ENCODE peak calls at places on chromosomes 1 and 21, in four cellular contexts. One of them, this sample, is unnamed.

GRCh38 chr1:24743404-24744211 is 1.6 kb upstream of the CLIC4 start:
- DNase-seq in upper lobe of left lung: no peak
- DNase-seq in suprapubic skin: peak; percentile 65
- DNase-seq in prostate gland: no peak
- DNase-seq in this sample: no peak

GRCh38 chr1:117336087-117336817 is 31.0 kb upstream of the MAN1A2 start:
- DNase-seq in suprapubic skin: no peak
- DNase-seq in upper lobe of left lung: no peak
- DNase-seq in prostate gland: no peak
- DNase-seq in this sample: no peak

GRCh38 chr1:206112600-206113301 is 4.4 kb downstream of the AVPR1B start:
- DNase-seq in upper lobe of left lung: peak; percentile 7
- DNase-seq in suprapubic skin: no peak
- DNase-seq in prostate gland: peak; percentile 89
- DNase-seq in this sample: no peak

GRCh38 chr1:233005703-233006102 is 55.3 kb downstream of the NTPCR start:
- DNase-seq in prostate gland: no peak
- DNase-seq in upper lobe of left lung: no peak
- DNase-seq in suprapubic skin: no peak
- DNase-seq in this sample: no peak

GRCh38 chr21:25062061-25062460 is 545.2 kb downstream of the MRPL39 start:
- DNase-seq in upper lobe of left lung: no peak
- DNase-seq in suprapubic skin: no peak
- DNase-seq in prostate gland: no peak
- DNase-seq in this sample: no peak

GRCh38 chr1:92085727-92086126 is 5.6 kb downstream of the BTBD8 start:
- DNase-seq in suprapubic skin: no peak
- DNase-seq in upper lobe of left lung: no peak
- DNase-seq in prostate gland: no peak
- DNase-seq in this sample: no peak

GRCh38 chr1:156579472-156579871 is at the start of gene TTC24:
- DNase-seq in upper lobe of left lung: no peak
- DNase-seq in prostate gland: no peak
- DNase-seq in suprapubic skin: no peak
- DNase-seq in this sample: no peak

GRCh38 chr21:37454869-37455503 is 88.4 kb downstream of the DYRK1A start:
- DNase-seq in suprapubic skin: no peak
- DNase-seq in upper lobe of left lung: no peak
- DNase-seq in prostate gland: no peak
- DNase-seq in this sample: no peak

GRCh38 chr1:98733782-98734112 is 72.2 kb downstream of the SNX7 start:
- DNase-seq in suprapubic skin: no peak
- DNase-seq in prostate gland: no peak
- DNase-seq in upper lobe of left lung: no peak
- DNase-seq in this sample: no peak

GRCh38 chr1:9859252-9860014 is 35.7 kb upstream of the CLSTN1 start:
- DNase-seq in suprapubic skin: no peak
- DNase-seq in prostate gland: no peak
- DNase-seq in upper lobe of left lung: no peak
- DNase-seq in this sample: no peak

GRCh38 chr21:29175408-29176147 is 45.1 kb downstream of the MAP3K7CL start:
- DNase-seq in suprapubic skin: no peak
- DNase-seq in prostate gland: peak; percentile 81
- DNase-seq in upper lobe of left lung: no peak
- DNase-seq in this sample: no peak

GRCh38 chr1:65235867-65236805 is 73.2 kb upstream of the DNAJC6 start:
- DNase-seq in upper lobe of left lung: no peak
- DNase-seq in suprapubic skin: no peak
- DNase-seq in prostate gland: no peak
- DNase-seq in this sample: no peak

GRCh38 chr21:43925609-43926008 is 60.6 kb downstream of the AGPAT3 start:
- DNase-seq in suprapubic skin: no peak
- DNase-seq in prostate gland: no peak
- DNase-seq in upper lobe of left lung: peak; percentile 66
- DNase-seq in this sample: no peak

GRCh38 chr1:65174585-65174984 is 26.6 kb downstream of the AK4 start:
- DNase-seq in suprapubic skin: peak; percentile 81
- DNase-seq in prostate gland: peak; percentile 43
- DNase-seq in upper lobe of left lung: no peak
- DNase-seq in this sample: no peak

GRCh38 chr1:97094257-97094972 is 372.8 kb downstream of the PTBP2 start:
- DNase-seq in suprapubic skin: no peak
- DNase-seq in prostate gland: no peak
- DNase-seq in upper lobe of left lung: no peak
- DNase-seq in this sample: no peak

GRCh38 chr1:37323486-37324377 is 150.6 kb upstream of the ZC3H12A start:
- DNase-seq in prostate gland: no peak
- DNase-seq in suprapubic skin: no peak
- DNase-seq in upper lobe of left lung: no peak
- DNase-seq in this sample: peak; percentile 66

GRCh38 chr21:46115441-46116188 is 17.7 kb downstream of the COL6A2 start:
- DNase-seq in suprapubic skin: no peak
- DNase-seq in upper lobe of left lung: no peak
- DNase-seq in prostate gland: no peak
- DNase-seq in this sample: peak; percentile 33

GRCh38 chr1:149884433-149885363 is 14.7 kb upstream of the BOLA1 start:
- DNase-seq in upper lobe of left lung: no peak
- DNase-seq in suprapubic skin: no peak
- DNase-seq in prostate gland: no peak
- DNase-seq in this sample: peak; percentile 57

GRCh38 chr1:207883104-207883651 is 27.7 kb downstream of the CD34 start:
- DNase-seq in prostate gland: no peak
- DNase-seq in upper lobe of left lung: no peak
- DNase-seq in suprapubic skin: no peak
- DNase-seq in this sample: no peak

GRCh38 chr1:87135313-87135712 is 193.4 kb upstream of the LMO4 start:
- DNase-seq in suprapubic skin: peak; percentile 28
- DNase-seq in prostate gland: no peak
- DNase-seq in upper lobe of left lung: peak; percentile 34
- DNase-seq in this sample: no peak

GRCh38 chr1:231337043-231337471 is 595 bp downstream of the EXOC8 start:
- DNase-seq in suprapubic skin: no peak
- DNase-seq in upper lobe of left lung: peak; percentile 90
- DNase-seq in prostate gland: no peak
- DNase-seq in this sample: peak; percentile 92

GRCh38 chr21:29033301-29033700 is 8.8 kb downstream of the USP16 start:
- DNase-seq in upper lobe of left lung: no peak
- DNase-seq in prostate gland: no peak
- DNase-seq in suprapubic skin: no peak
- DNase-seq in this sample: no peak

GRCh38 chr1:166507347-166507746 is 331.9 kb upstream of the POGK start:
- DNase-seq in upper lobe of left lung: no peak
- DNase-seq in prostate gland: no peak
- DNase-seq in suprapubic skin: no peak
- DNase-seq in this sample: no peak

GRCh38 chr1:236753554-236753953 is 41.5 kb upstream of the MTR start:
- DNase-seq in upper lobe of left lung: no peak
- DNase-seq in prostate gland: no peak
- DNase-seq in suprapubic skin: no peak
- DNase-seq in this sample: no peak

GRCh38 chr1:176994926-176995596 is 169.5 kb downstream of the ASTN1 start:
- DNase-seq in upper lobe of left lung: no peak
- DNase-seq in prostate gland: no peak
- DNase-seq in suprapubic skin: no peak
- DNase-seq in this sample: no peak

GRCh38 chr21:42651515-42652401 is 1.7 kb upstream of the PDE9A start:
- DNase-seq in prostate gland: no peak
- DNase-seq in upper lobe of left lung: no peak
- DNase-seq in suprapubic skin: no peak
- DNase-seq in this sample: peak; percentile 76

GRCh38 chr21:33433425-33434114 is 30.4 kb downstream of the IFNGR2 start:
- DNase-seq in prostate gland: no peak
- DNase-seq in upper lobe of left lung: no peak
- DNase-seq in suprapubic skin: no peak
- DNase-seq in this sample: no peak

GRCh38 chr1:9351654-9352271 is 59.1 kb downstream of the SPSB1 start:
- DNase-seq in suprapubic skin: no peak
- DNase-seq in prostate gland: no peak
- DNase-seq in upper lobe of left lung: no peak
- DNase-seq in this sample: no peak

GRCh38 chr1:30744060-30744756 is 13.4 kb downstream of the LAPTM5 start:
- DNase-seq in upper lobe of left lung: no peak
- DNase-seq in suprapubic skin: no peak
- DNase-seq in prostate gland: no peak
- DNase-seq in this sample: peak; percentile 76

GRCh38 chr1:176206006-176206960 is 803 bp downstream of the COP1 start:
- DNase-seq in upper lobe of left lung: peak; percentile 91
- DNase-seq in suprapubic skin: no peak
- DNase-seq in prostate gland: peak; percentile 6
- DNase-seq in this sample: peak; percentile 95

GRCh38 chr1:61844006-61844405 is 101.7 kb downstream of the PATJ start:
- DNase-seq in prostate gland: no peak
- DNase-seq in upper lobe of left lung: no peak
- DNase-seq in suprapubic skin: no peak
- DNase-seq in this sample: no peak

GRCh38 chr1:61836649-61837048 is 94.4 kb downstream of the PATJ start:
- DNase-seq in prostate gland: peak; percentile 64
- DNase-seq in suprapubic skin: no peak
- DNase-seq in upper lobe of left lung: no peak
- DNase-seq in this sample: no peak

GRCh38 chr1:61842863-61843514 is 100.7 kb downstream of the PATJ start:
- DNase-seq in upper lobe of left lung: no peak
- DNase-seq in prostate gland: peak; percentile 23
- DNase-seq in suprapubic skin: no peak
- DNase-seq in this sample: no peak

GRCh38 chr1:61839702-61840101 is 97.4 kb downstream of the PATJ start:
- DNase-seq in prostate gland: no peak
- DNase-seq in upper lobe of left lung: no peak
- DNase-seq in suprapubic skin: no peak
- DNase-seq in this sample: no peak
- TF ChIP-seq POLR2AphosphoS5 in prostate gland: no peak
- TF ChIP-seq POLR2AphosphoS5 in upper lobe of left lung: no peak
- TF ChIP-seq POLR2AphosphoS5 in suprapubic skin: no peak
- TF ChIP-seq POLR2AphosphoS5 in this sample: no peak

GRCh38 chr1:39195166-39196111 is 9.1 kb upstream of the MACF1 start:
- DNase-seq in upper lobe of left lung: no peak
- DNase-seq in prostate gland: no peak
- DNase-seq in suprapubic skin: no peak
- DNase-seq in this sample: no peak

GRCh38 chr1:39194398-39195051 is 10.0 kb upstream of the MACF1 start:
- DNase-seq in suprapubic skin: no peak
- DNase-seq in upper lobe of left lung: no peak
- DNase-seq in prostate gland: no peak
- DNase-seq in this sample: no peak

GRCh38 chr1:39199593-39199992 is 4.9 kb upstream of the MACF1 start:
- DNase-seq in prostate gland: no peak
- DNase-seq in suprapubic skin: no peak
- DNase-seq in upper lobe of left lung: no peak
- DNase-seq in this sample: no peak

GRCh38 chr1:39196244-39197215 is 8.0 kb upstream of the MACF1 start:
- DNase-seq in suprapubic skin: no peak
- DNase-seq in upper lobe of left lung: no peak
- DNase-seq in prostate gland: no peak
- DNase-seq in this sample: no peak
- TF ChIP-seq POLR2A in suprapubic skin: no peak
- TF ChIP-seq POLR2A in upper lobe of left lung: no peak
- TF ChIP-seq POLR2A in prostate gland: no peak
- TF ChIP-seq POLR2A in this sample: no peak

GRCh38 chr1:244852694-244853093 is 11.6 kb downstream of the HNRNPU start:
- DNase-seq in suprapubic skin: no peak
- DNase-seq in upper lobe of left lung: no peak
- DNase-seq in prostate gland: no peak
- DNase-seq in this sample: no peak

GRCh38 chr1:244851546-244852231 is 12.7 kb downstream of the HNRNPU start:
- DNase-seq in prostate gland: no peak
- DNase-seq in upper lobe of left lung: no peak
- DNase-seq in suprapubic skin: no peak
- DNase-seq in this sample: no peak

GRCh38 chr1:244850896-244851295 is 13.4 kb downstream of the HNRNPU start:
- DNase-seq in upper lobe of left lung: no peak
- DNase-seq in suprapubic skin: no peak
- DNase-seq in prostate gland: no peak
- DNase-seq in this sample: no peak

GRCh38 chr1:244849189-244849866 is 13.9 kb downstream of the COX20 start:
- DNase-seq in upper lobe of left lung: no peak
- DNase-seq in prostate gland: no peak
- DNase-seq in suprapubic skin: no peak
- DNase-seq in this sample: no peak

DNA sequence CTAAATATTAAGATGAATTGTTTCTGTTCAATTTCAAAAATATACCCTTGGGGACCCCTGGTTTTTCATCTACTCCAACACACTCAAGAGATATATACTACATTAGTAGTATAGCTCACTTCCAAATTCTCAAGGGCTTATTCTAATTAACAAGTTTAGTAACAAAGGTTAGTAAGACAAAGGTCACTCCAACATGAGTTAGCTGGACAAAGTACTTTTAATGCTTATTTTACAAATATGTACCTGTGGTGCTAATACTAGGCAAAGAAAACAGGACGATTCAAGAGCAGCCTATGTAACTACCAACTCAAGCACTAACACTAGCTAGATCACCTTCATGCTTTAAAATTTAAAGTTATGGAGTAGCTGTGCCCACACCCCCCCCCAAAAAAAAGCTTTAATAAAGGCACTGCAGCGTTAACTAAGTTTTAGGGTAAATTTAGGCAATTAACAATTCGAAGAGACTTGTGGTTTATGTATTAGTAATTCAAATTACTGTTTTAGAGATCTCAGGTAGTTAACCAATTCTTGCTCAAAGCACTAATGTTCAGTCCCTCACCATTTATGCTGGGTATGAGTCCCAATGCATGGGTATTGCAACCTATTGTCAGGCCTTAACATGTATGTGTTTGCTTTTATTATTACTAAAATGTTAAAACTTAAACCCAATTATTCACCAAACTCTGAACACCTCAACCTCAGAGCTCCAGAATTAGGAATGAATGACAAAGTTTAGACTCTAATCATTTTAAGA is 14.1 kb downstream of the HNRNPU start:
- DNase-seq in upper lobe of left lung: no peak
- DNase-seq in suprapubic skin: no peak
- DNase-seq in prostate gland: no peak
- DNase-seq in this sample: no peak
- TF ChIP-seq POLR2AphosphoS5 in upper lobe of left lung: no peak
- TF ChIP-seq POLR2AphosphoS5 in suprapubic skin: no peak
- TF ChIP-seq POLR2AphosphoS5 in prostate gland: no peak
- TF ChIP-seq POLR2AphosphoS5 in this sample: no peak

DNA sequence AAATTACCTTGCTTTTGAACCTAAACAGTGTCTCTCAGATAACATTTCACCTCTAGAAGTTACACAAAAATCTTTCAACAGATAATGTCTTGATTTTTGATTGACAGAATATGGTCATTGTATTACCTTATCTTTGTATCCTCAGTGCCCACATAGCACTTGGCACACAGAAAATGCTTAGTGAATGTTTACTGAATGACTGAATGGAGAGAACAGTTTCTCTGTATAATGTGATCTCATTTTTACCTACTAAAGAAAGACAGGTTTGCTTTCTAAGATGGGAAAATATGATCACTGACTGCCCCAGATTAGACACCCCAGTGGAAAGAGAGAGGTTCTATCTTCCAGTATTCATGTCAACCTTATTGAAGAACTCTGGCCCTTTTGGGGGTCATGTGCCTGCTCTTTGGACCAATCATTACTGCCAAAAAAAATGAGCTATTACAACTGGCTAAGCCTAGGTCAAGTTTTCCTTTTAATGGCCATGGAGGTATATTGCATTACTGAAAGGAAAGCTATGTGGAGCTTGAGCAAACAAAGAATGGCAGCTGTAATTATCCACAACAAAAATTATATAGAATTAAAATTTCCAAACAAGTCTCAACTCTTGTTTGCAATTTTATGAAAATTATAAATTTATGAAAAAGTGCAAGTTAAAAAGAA is 117.4 kb downstream of the MAGI3 start:
- DNase-seq in upper lobe of left lung: no peak
- DNase-seq in prostate gland: no peak
- DNase-seq in suprapubic skin: no peak
- DNase-seq in this sample: no peak
- TF ChIP-seq POLR2A in upper lobe of left lung: no peak
- TF ChIP-seq POLR2A in prostate gland: no peak
- TF ChIP-seq POLR2A in suprapubic skin: no peak
- TF ChIP-seq POLR2A in this sample: no peak